ENCODE peak calls at places on chromosomes 5 and 9, in nine cellular contexts. R, Y, W, F, C, P, K, O and X are unnamed samples.

GRCh38 chr5:176671890-176672615 is 24.8 kb downstream of the TSPAN17 start:
- DNase-seq in R (no peak), Y (no peak), W (no peak), F (no peak), C (no peak), P (no peak), K (no peak), O (no peak), X (no peak)

GRCh38 chr9:35826071-35826701 is 2.3 kb downstream of the FAM221B start:
- DNase-seq in R (peak; percentile 27), Y (no peak), W (peak; percentile 58), F (peak; percentile 58), C (peak; percentile 84), P (peak; percentile 63), K (peak; percentile 73), O (no peak), X (peak; percentile 61)

GRCh38 chr5:39584921-39585320 is 160.1 kb upstream of the DAB2 start:
- DNase-seq in R (no peak), Y (no peak), W (no peak), F (no peak), C (no peak), P (no peak), K (no peak), O (no peak), X (no peak)

GRCh38 chr5:141753971-141754713 is 72.1 kb upstream of the ARAP3 start:
- DNase-seq in R (no peak), Y (no peak), W (peak; percentile 13), F (no peak), C (no peak), P (peak; percentile 53), K (no peak), O (no peak), X (no peak)

GRCh38 chr5:139378101-139378825 is 4.8 kb downstream of the SLC23A1 start:
- DNase-seq in R (no peak), Y (no peak), W (no peak), F (no peak), C (no peak), P (no peak), K (no peak), O (no peak), X (no peak)

GRCh38 chr5:74316064-74316586 is 324.4 kb downstream of the ENC1 start:
- DNase-seq in R (peak; percentile 89), Y (no peak), W (no peak), F (peak; percentile 60), C (no peak), P (no peak), K (peak; percentile 14), O (peak; percentile 98), X (no peak)

GRCh38 chr9:120117081-120117480 is 462.9 kb downstream of the CDK5RAP2 start:
- DNase-seq in R (no peak), Y (no peak), W (no peak), F (no peak), C (no peak), P (no peak), K (no peak), O (no peak), X (no peak)

GRCh38 chr5:150531686-150532085 is 23.8 kb downstream of the NDST1 start:
- DNase-seq in R (no peak), Y (no peak), W (no peak), F (no peak), C (no peak), P (no peak), K (no peak), O (no peak), X (no peak)

GRCh38 chr5:1318659-1319251 is 23.9 kb upstream of the TERT start:
- DNase-seq in R (no peak), Y (no peak), W (no peak), F (no peak), C (no peak), P (peak; percentile 49), K (no peak), O (no peak), X (no peak)

GRCh38 chr9:124329996-124330714 is 72.4 kb downstream of the NEK6 start:
- DNase-seq in R (no peak), Y (no peak), W (no peak), F (peak; percentile 52), C (no peak), P (no peak), K (no peak), O (no peak), X (no peak)

GRCh38 chr5:172793577-172794488 is 22.8 kb upstream of the DUSP1 start:
- DNase-seq in R (no peak), Y (no peak), W (no peak), F (no peak), C (no peak), P (peak; percentile 83), K (no peak), O (no peak), X (no peak)

GRCh38 chr5:54571462-54571861 is 53.9 kb downstream of the SNX18 start:
- DNase-seq in R (no peak), Y (no peak), W (no peak), F (no peak), C (no peak), P (no peak), K (no peak), O (no peak), X (no peak)

GRCh38 chr5:109105631-109106267 is 304.0 kb downstream of the PJA2 start:
- DNase-seq in R (peak; percentile 82), Y (no peak), W (no peak), F (peak; percentile 36), C (peak; percentile 64), P (no peak), K (no peak), O (peak; percentile 39), X (no peak)

GRCh38 chr9:711761-712523 is 129.6 kb upstream of the DMRT1 start:
- DNase-seq in R (no peak), Y (no peak), W (no peak), F (no peak), C (no peak), P (no peak), K (no peak), O (no peak), X (no peak)

GRCh38 chr9:87516931-87517300 is 19.2 kb downstream of the DAPK1 start:
- DNase-seq in R (no peak), Y (no peak), W (no peak), F (no peak), C (no peak), P (peak; percentile 16), K (no peak), O (no peak), X (no peak)

GRCh38 chr9:110935829-110936228 is 102.4 kb downstream of the LPAR1 start:
- DNase-seq in R (no peak), Y (no peak), W (no peak), F (no peak), C (no peak), P (no peak), K (no peak), O (no peak), X (no peak)

GRCh38 chr5:1834721-1835425 is 33.7 kb downstream of the NDUFS6 start:
- DNase-seq in R (no peak), Y (no peak), W (no peak), F (no peak), C (no peak), P (no peak), K (peak; percentile 4), O (no peak), X (no peak)

GRCh38 chr9:131791532-131792254 is 51.8 kb upstream of the RAPGEF1 start:
- DNase-seq in R (no peak), Y (no peak), W (no peak), F (no peak), C (no peak), P (no peak), K (no peak), O (no peak), X (no peak)

GRCh38 chr9:12554636-12555035 is 138.5 kb upstream of the TYRP1 start:
- DNase-seq in R (no peak), Y (no peak), W (no peak), F (no peak), C (no peak), P (peak; percentile 57), K (no peak), O (no peak), X (no peak)

GRCh38 chr5:82163459-82164108 is 114.6 kb downstream of the RPS23 start:
- DNase-seq in R (no peak), Y (no peak), W (no peak), F (no peak), C (no peak), P (no peak), K (no peak), O (no peak), X (no peak)

GRCh38 chr5:149757186-149757950 is 27.3 kb downstream of the PPARGC1B start:
- DNase-seq in R (no peak), Y (no peak), W (no peak), F (no peak), C (no peak), P (no peak), K (peak; percentile 34), O (no peak), X (no peak)

GRCh38 chr5:135186662-135187522 is 152.9 kb upstream of the PITX1 start:
- DNase-seq in R (no peak), Y (no peak), W (no peak), F (no peak), C (no peak), P (no peak), K (peak; percentile 11), O (no peak), X (no peak)

GRCh38 chr5:103674739-103675138 is 112.2 kb upstream of the NUDT12 start:
- DNase-seq in R (no peak), Y (no peak), W (no peak), F (no peak), C (no peak), P (no peak), K (peak; percentile 79), O (no peak), X (no peak)

GRCh38 chr9:37678789-37679273 is 28.1 kb downstream of the FRMPD1 start:
- DNase-seq in R (no peak), Y (no peak), W (no peak), F (no peak), C (no peak), P (peak; percentile 1), K (no peak), O (no peak), X (no peak)

GRCh38 chr9:137148242-137148641 is 9.3 kb downstream of the GRIN1 start:
- DNase-seq in R (no peak), Y (no peak), W (no peak), F (no peak), C (no peak), P (no peak), K (no peak), O (no peak), X (peak; percentile 1)

GRCh38 chr5:143557061-143557818 is 153.8 kb upstream of the NR3C1 start:
- DNase-seq in R (no peak), Y (no peak), W (no peak), F (no peak), C (no peak), P (no peak), K (peak; percentile 54), O (no peak), X (no peak)